ENCODE peak calls at places on chromosomes 4 and X, in seven cellular contexts. F, J, G, L, K, E and U are unnamed samples.

GRCh38 chr4:123505457-123506310 is 109.1 kb downstream of the SPRY1 start:
- DNase-seq in E (no peak), F (peak), L (no peak), G (no peak), J (peak), K (no peak), U (no peak)

GRCh38 chr4:1612278-1613098 is 71.6 kb downstream of the FAM53A start:
- DNase-seq in J (no peak), G (no peak), E (no peak), F (no peak), L (no peak), K (no peak), U (no peak)

GRCh38 chr4:76640252-76640925 is 205.4 kb downstream of the SHROOM3 start:
- DNase-seq in G (no peak), F (no peak), E (no peak), K (no peak), J (peak), L (no peak), U (no peak)

GRCh38 chr4:160129439-160129838 is 1026.6 kb downstream of the RAPGEF2 start:
- DNase-seq in L (peak), G (no peak), E (no peak), K (no peak), F (no peak), J (peak), U (no peak)

GRCh38 chrX:136189222-136189621 is 41.9 kb downstream of the FHL1 start:
- DNase-seq in L (no peak), K (no peak), E (no peak), G (no peak), F (no peak), J (no peak), U (no peak)

GRCh38 chr4:168076989-168077725 is 15.2 kb upstream of the ANXA10 start:
- DNase-seq in G (no peak), K (peak), L (peak), F (peak), E (peak), J (peak), U (peak)

GRCh38 chr4:152172146-152172545 is 363.7 kb downstream of the FBXW7 start:
- DNase-seq in K (no peak), F (no peak), E (no peak), L (no peak), J (no peak), G (no peak), U (no peak)

GRCh38 chrX:8237718-8238117 is 66.7 kb upstream of the VCX2 start:
- DNase-seq in L (no peak), E (no peak), J (no peak), K (no peak), F (no peak), G (no peak), U (no peak)

GRCh38 chr4:186940476-186940875 is 216.8 kb upstream of the FAT1 start:
- DNase-seq in F (no peak), K (no peak), L (no peak), J (no peak), E (no peak), G (no peak), U (no peak)

GRCh38 chrX:45774961-45775360 is 574.3 kb upstream of the DIPK2B start:
- DNase-seq in L (no peak), G (no peak), F (peak), K (no peak), E (no peak), J (no peak), U (no peak)

GRCh38 chr4:174154455-174154854 is 129.0 kb downstream of the FBXO8 start:
- DNase-seq in E (no peak), L (no peak), G (no peak), J (no peak), K (no peak), F (peak), U (no peak)

GRCh38 chrX:14032383-14032782 is 2.7 kb upstream of the GEMIN8 start:
- DNase-seq in F (peak), K (peak), J (peak), E (peak), L (no peak), G (peak), U (peak)

GRCh38 chr4:52368895-52369294 is 290.2 kb downstream of the USP46 start:
- DNase-seq in F (no peak), J (peak), K (no peak), E (no peak), G (no peak), L (no peak), U (no peak)

GRCh38 chrX:122219226-122219625 is 964.9 kb upstream of the GRIA3 start:
- DNase-seq in L (no peak), G (no peak), K (no peak), E (no peak), J (no peak), F (peak), U (no peak)

GRCh38 chrX:72714471-72714916 is 388 bp upstream of the PHKA1 start:
- DNase-seq in E (no peak), G (no peak), K (no peak), F (peak), L (peak), J (peak), U (no peak)

GRCh38 chr4:68180858-68181531 is 51.3 kb upstream of the TMPRSS11F start:
- DNase-seq in E (no peak), L (no peak), G (no peak), J (no peak), K (no peak), F (peak), U (no peak)

GRCh38 chr4:114108869-114109268 is 129.4 kb upstream of the ARSJ start:
- DNase-seq in G (no peak), K (no peak), L (peak), E (no peak), J (peak), F (peak), U (no peak)

GRCh38 chr4:76616526-76616925 is 181.5 kb downstream of the SHROOM3 start:
- DNase-seq in K (no peak), L (no peak), G (no peak), F (peak), E (no peak), J (no peak), U (no peak)

GRCh38 chrX:104343408-104344129 is 88.8 kb upstream of the ESX1 start:
- DNase-seq in G (peak), F (peak), E (peak), J (peak), L (peak), K (peak), U (peak)

GRCh38 chrX:38804481-38805293 is 3.4 kb downstream of the MID1IP1 start:
- DNase-seq in F (no peak), G (no peak), E (no peak), J (peak), L (no peak), K (peak), U (no peak)

GRCh38 chr4:42371306-42372063 is 25.8 kb upstream of the SHISA3 start:
- DNase-seq in G (no peak), E (no peak), J (peak), F (peak), K (no peak), L (peak), U (no peak)

GRCh38 chrX:551306-551705 is 79.3 kb upstream of the SHOX start:
- DNase-seq in G (no peak), E (no peak), F (no peak), J (no peak), K (no peak), L (no peak), U (no peak)

GRCh38 chrX:115972717-115973116 is 197.8 kb upstream of the AGTR2 start:
- DNase-seq in F (no peak), J (no peak), L (no peak), E (no peak), G (no peak), K (no peak), U (no peak)

GRCh38 chrX:34656842-34657780 is at the start of gene TMEM47:
- DNase-seq in F (peak), L (no peak), G (no peak), J (peak), E (no peak), K (no peak), U (no peak)

GRCh38 chr4:139265654-139266053 is 14.4 kb downstream of the MGARP start:
- DNase-seq in J (no peak), L (no peak), G (no peak), E (no peak), F (no peak), K (no peak), U (no peak)

GRCh38 chrX:12978205-12979010 is 3.5 kb downstream of the TMSB4X start:
- DNase-seq in E (no peak), G (peak), K (peak), J (peak), L (no peak), F (peak), U (no peak)

GRCh38 chr4:87559090-87559837 is 30.1 kb upstream of the SPARCL1 start:
- DNase-seq in F (no peak), K (peak), E (no peak), G (peak), J (peak), L (no peak), U (peak)

GRCh38 chrX:32896132-32896531 is 315.2 kb downstream of the DMD start:
- DNase-seq in K (no peak), F (no peak), J (no peak), L (no peak), G (no peak), E (no peak), U (no peak)